ENCODE peak calls at places on chromosomes 13 and 19, in seven cellular contexts. One of them, this sample, is unnamed.

GRCh38 chr13:37143901-37144300 is 38.4 kb upstream of the CSNK1A1L start:
- DNase-seq in H1: no peak
- DNase-seq in left lung: no peak
- DNase-seq in ascending aorta: no peak
- DNase-seq in HL-60: no peak
- DNase-seq in CD4-positive, alpha-beta T cell: no peak
- DNase-seq in mesendoderm: no peak
- DNase-seq in this sample: no peak

GRCh38 chr19:43779820-43780219 is 953 bp downstream of the KCNN4 start:
- DNase-seq in H1: no peak
- DNase-seq in left lung: no peak
- DNase-seq in ascending aorta: no peak
- DNase-seq in HL-60: peak; percentile 83
- DNase-seq in CD4-positive, alpha-beta T cell: no peak
- DNase-seq in mesendoderm: no peak
- DNase-seq in this sample: no peak

GRCh38 chr13:106145997-106146864 is 389.2 kb downstream of the EFNB2 start:
- DNase-seq in H1: no peak
- DNase-seq in left lung: peak; percentile 48
- DNase-seq in ascending aorta: no peak
- DNase-seq in HL-60: peak; percentile 23
- DNase-seq in CD4-positive, alpha-beta T cell: no peak
- DNase-seq in mesendoderm: peak; percentile 84
- DNase-seq in this sample: no peak

GRCh38 chr19:18436651-18437478 is 1.1 kb downstream of the ISYNA1 start:
- DNase-seq in H1: peak; percentile 92
- DNase-seq in left lung: peak; percentile 79
- DNase-seq in ascending aorta: no peak
- DNase-seq in HL-60: no peak
- DNase-seq in CD4-positive, alpha-beta T cell: peak; percentile 75
- DNase-seq in mesendoderm: peak; percentile 95
- DNase-seq in this sample: peak; percentile 93

GRCh38 chr13:42905542-42905941 is 86.5 kb downstream of the EPSTI1 start:
- DNase-seq in H1: no peak
- DNase-seq in left lung: no peak
- DNase-seq in ascending aorta: no peak
- DNase-seq in HL-60: no peak
- DNase-seq in CD4-positive, alpha-beta T cell: no peak
- DNase-seq in mesendoderm: no peak
- DNase-seq in this sample: no peak

GRCh38 chr19:14612657-14613056 is 29.8 kb downstream of the CLEC17A start:
- DNase-seq in H1: no peak
- DNase-seq in left lung: no peak
- DNase-seq in ascending aorta: no peak
- DNase-seq in HL-60: no peak
- DNase-seq in CD4-positive, alpha-beta T cell: no peak
- DNase-seq in mesendoderm: no peak
- DNase-seq in this sample: no peak

GRCh38 chr13:50292082-50292481 is 276.8 kb downstream of the KCNRG start:
- DNase-seq in H1: no peak
- DNase-seq in left lung: no peak
- DNase-seq in ascending aorta: no peak
- DNase-seq in HL-60: no peak
- DNase-seq in CD4-positive, alpha-beta T cell: no peak
- DNase-seq in mesendoderm: no peak
- DNase-seq in this sample: no peak

GRCh38 chr19:35868172-35868822 is at the start of gene APLP1:
- DNase-seq in H1: peak; percentile 84
- DNase-seq in left lung: peak; percentile 61
- DNase-seq in ascending aorta: no peak
- DNase-seq in HL-60: peak; percentile 29
- DNase-seq in CD4-positive, alpha-beta T cell: peak; percentile 63
- DNase-seq in mesendoderm: peak; percentile 50
- DNase-seq in this sample: peak; percentile 54

GRCh38 chr19:55362174-55362989 is 678 bp downstream of the GARIN5B start:
- DNase-seq in H1: no peak
- DNase-seq in left lung: no peak
- DNase-seq in ascending aorta: no peak
- DNase-seq in HL-60: no peak
- DNase-seq in CD4-positive, alpha-beta T cell: no peak
- DNase-seq in mesendoderm: no peak
- DNase-seq in this sample: no peak

GRCh38 chr19:49468746-49469447 is 5.1 kb upstream of the FLT3LG start:
- DNase-seq in H1: peak; percentile 79
- DNase-seq in left lung: peak; percentile 57
- DNase-seq in ascending aorta: no peak
- DNase-seq in HL-60: peak; percentile 52
- DNase-seq in CD4-positive, alpha-beta T cell: peak; percentile 77
- DNase-seq in mesendoderm: peak; percentile 95
- DNase-seq in this sample: peak; percentile 87

GRCh38 chr13:69856331-69856730 is 251.3 kb upstream of the ATXN8OS start:
- DNase-seq in H1: no peak
- DNase-seq in left lung: no peak
- DNase-seq in ascending aorta: no peak
- DNase-seq in HL-60: no peak
- DNase-seq in CD4-positive, alpha-beta T cell: no peak
- DNase-seq in mesendoderm: peak; percentile 86
- DNase-seq in this sample: no peak

GRCh38 chr19:43804443-43804842 is 2.2 kb upstream of the LYPD5 start:
- DNase-seq in H1: no peak
- DNase-seq in left lung: no peak
- DNase-seq in ascending aorta: no peak
- DNase-seq in HL-60: no peak
- DNase-seq in CD4-positive, alpha-beta T cell: no peak
- DNase-seq in mesendoderm: no peak
- DNase-seq in this sample: no peak

GRCh38 chr19:959935-960502 is 24.1 kb upstream of the WDR18 start:
- DNase-seq in H1: peak; percentile 73
- DNase-seq in left lung: no peak
- DNase-seq in ascending aorta: no peak
- DNase-seq in HL-60: no peak
- DNase-seq in CD4-positive, alpha-beta T cell: no peak
- DNase-seq in mesendoderm: peak; percentile 84
- DNase-seq in this sample: no peak

GRCh38 chr13:80584306-80584705 is 243.4 kb upstream of the SPRY2 start:
- DNase-seq in H1: no peak
- DNase-seq in left lung: no peak
- DNase-seq in ascending aorta: no peak
- DNase-seq in HL-60: no peak
- DNase-seq in CD4-positive, alpha-beta T cell: no peak
- DNase-seq in mesendoderm: no peak
- DNase-seq in this sample: no peak

GRCh38 chr19:16026131-16026530 is 50.2 kb upstream of the TPM4 start:
- DNase-seq in H1: no peak
- DNase-seq in left lung: no peak
- DNase-seq in ascending aorta: no peak
- DNase-seq in HL-60: no peak
- DNase-seq in CD4-positive, alpha-beta T cell: no peak
- DNase-seq in mesendoderm: no peak
- DNase-seq in this sample: no peak

GRCh38 chr13:99258210-99258860 is at the start of gene GPR18:
- DNase-seq in H1: no peak
- DNase-seq in left lung: no peak
- DNase-seq in ascending aorta: no peak
- DNase-seq in HL-60: no peak
- DNase-seq in CD4-positive, alpha-beta T cell: no peak
- DNase-seq in mesendoderm: no peak
- DNase-seq in this sample: peak; percentile 16

GRCh38 chr19:41089955-41090354 is 1.7 kb downstream of the CYP2A13 start:
- DNase-seq in H1: peak; percentile 75
- DNase-seq in left lung: no peak
- DNase-seq in ascending aorta: no peak
- DNase-seq in HL-60: no peak
- DNase-seq in CD4-positive, alpha-beta T cell: no peak
- DNase-seq in mesendoderm: peak; percentile 31
- DNase-seq in this sample: no peak

GRCh38 chr13:114096811-114097503 is 35.5 kb downstream of the RASA3 start:
- DNase-seq in H1: no peak
- DNase-seq in left lung: peak; percentile 19
- DNase-seq in ascending aorta: no peak
- DNase-seq in HL-60: peak; percentile 76
- DNase-seq in CD4-positive, alpha-beta T cell: no peak
- DNase-seq in mesendoderm: no peak
- DNase-seq in this sample: no peak

GRCh38 chr19:57558525-57558924 is 1.1 kb downstream of the ZNF550 start:
- DNase-seq in H1: no peak
- DNase-seq in left lung: no peak
- DNase-seq in ascending aorta: no peak
- DNase-seq in HL-60: no peak
- DNase-seq in CD4-positive, alpha-beta T cell: no peak
- DNase-seq in mesendoderm: peak; percentile 51
- DNase-seq in this sample: no peak

GRCh38 chr13:51644649-51645048 is 60.4 kb downstream of the WDFY2 start:
- DNase-seq in H1: no peak
- DNase-seq in left lung: no peak
- DNase-seq in ascending aorta: no peak
- DNase-seq in HL-60: no peak
- DNase-seq in CD4-positive, alpha-beta T cell: no peak
- DNase-seq in mesendoderm: peak; percentile 25
- DNase-seq in this sample: no peak
- H3K27ac ChIP-seq in H1: peak overlapping the region; percentile 54
- H3K27ac ChIP-seq in left lung: peak overlapping the region; percentile 21
- H3K27ac ChIP-seq in ascending aorta: no peak overlapping the region
- H3K27ac ChIP-seq in HL-60: peak overlapping the region; percentile 80
- H3K27ac ChIP-seq in CD4-positive, alpha-beta T cell: peak overlapping the region; percentile 54
- H3K27ac ChIP-seq in mesendoderm: peak overlapping the region; percentile 54
- H3K27ac ChIP-seq in this sample: peak overlapping the region; percentile 88

DNA sequence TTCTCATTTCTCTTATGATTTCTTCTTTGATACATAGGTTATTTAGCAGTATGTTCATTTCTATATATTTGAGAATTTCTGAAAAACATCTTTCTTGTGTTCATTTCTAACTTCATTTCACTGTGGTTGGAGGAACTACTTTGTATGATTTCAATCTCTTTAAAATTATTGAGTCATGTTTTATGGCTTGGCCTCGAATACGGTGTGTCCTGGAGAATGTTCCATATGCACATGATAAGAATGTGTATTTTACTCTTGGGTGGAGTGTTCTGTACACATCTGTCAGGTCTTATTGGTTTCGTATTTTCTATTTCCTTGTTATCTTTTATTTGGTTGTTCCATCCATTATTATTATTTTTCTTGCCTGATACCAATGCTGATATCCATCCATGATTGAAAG is 22.9 kb downstream of the DNM2 start:
- DNase-seq in H1: no peak
- DNase-seq in left lung: no peak
- DNase-seq in ascending aorta: no peak
- DNase-seq in HL-60: no peak
- DNase-seq in CD4-positive, alpha-beta T cell: no peak
- DNase-seq in mesendoderm: no peak
- DNase-seq in this sample: no peak
- H3K27ac ChIP-seq in H1: no peak overlapping the region
- H3K27ac ChIP-seq in left lung: peak overlapping the region; percentile 51
- H3K27ac ChIP-seq in ascending aorta: no peak overlapping the region
- H3K27ac ChIP-seq in HL-60: no peak overlapping the region
- H3K27ac ChIP-seq in CD4-positive, alpha-beta T cell: no peak overlapping the region
- H3K27ac ChIP-seq in mesendoderm: no peak overlapping the region
- H3K27ac ChIP-seq in this sample: no peak overlapping the region

GRCh38 chr13:26476111-26476743 is 81.3 kb upstream of the WASF3 start:
- DNase-seq in H1: peak; percentile 76
- DNase-seq in left lung: no peak
- DNase-seq in ascending aorta: no peak
- DNase-seq in HL-60: no peak
- DNase-seq in CD4-positive, alpha-beta T cell: no peak
- DNase-seq in mesendoderm: peak; percentile 98
- DNase-seq in this sample: no peak

GRCh38 chr13:26475176-26476110 is 82.0 kb upstream of the WASF3 start:
- DNase-seq in H1: peak; percentile 83
- DNase-seq in left lung: no peak
- DNase-seq in ascending aorta: no peak
- DNase-seq in HL-60: no peak
- DNase-seq in CD4-positive, alpha-beta T cell: no peak
- DNase-seq in mesendoderm: no peak
- DNase-seq in this sample: no peak

GRCh38 chr13:26474286-26474685 is 83.2 kb upstream of the WASF3 start:
- DNase-seq in H1: no peak
- DNase-seq in left lung: no peak
- DNase-seq in ascending aorta: no peak
- DNase-seq in HL-60: no peak
- DNase-seq in CD4-positive, alpha-beta T cell: no peak
- DNase-seq in mesendoderm: no peak
- DNase-seq in this sample: no peak

GRCh38 chr13:26477681-26478080 is 79.8 kb upstream of the WASF3 start:
- DNase-seq in H1: no peak
- DNase-seq in left lung: no peak
- DNase-seq in ascending aorta: no peak
- DNase-seq in HL-60: no peak
- DNase-seq in CD4-positive, alpha-beta T cell: no peak
- DNase-seq in mesendoderm: no peak
- DNase-seq in this sample: no peak

DNA sequence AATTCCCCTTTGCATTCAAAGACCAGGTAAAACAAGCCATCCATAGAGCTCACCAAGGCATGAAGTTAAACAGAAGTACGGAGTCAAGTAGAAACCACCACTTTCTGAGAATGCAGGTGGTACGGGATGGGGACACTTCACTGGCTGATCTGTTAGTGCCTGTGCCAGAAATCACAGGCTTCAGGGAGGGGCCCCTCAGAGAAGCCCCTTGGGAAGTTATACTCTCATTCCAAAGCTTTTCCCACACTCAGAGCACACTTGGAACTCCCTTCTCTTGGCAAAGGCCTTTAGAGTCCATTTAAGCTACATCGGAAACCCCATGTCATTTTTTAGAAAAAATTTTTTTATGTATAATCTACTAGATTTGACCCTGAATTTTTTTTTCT is 80.7 kb upstream of the WASF3 start:
- DNase-seq in H1: no peak
- DNase-seq in left lung: no peak
- DNase-seq in ascending aorta: no peak
- DNase-seq in HL-60: no peak
- DNase-seq in CD4-positive, alpha-beta T cell: no peak
- DNase-seq in mesendoderm: no peak
- DNase-seq in this sample: no peak
- H3K27ac ChIP-seq in H1: no peak overlapping the region
- H3K27ac ChIP-seq in left lung: no peak overlapping the region
- H3K27ac ChIP-seq in ascending aorta: no peak overlapping the region
- H3K27ac ChIP-seq in HL-60: no peak overlapping the region
- H3K27ac ChIP-seq in CD4-positive, alpha-beta T cell: no peak overlapping the region
- H3K27ac ChIP-seq in mesendoderm: peak overlapping the region; percentile 87
- H3K27ac ChIP-seq in this sample: no peak overlapping the region

DNA sequence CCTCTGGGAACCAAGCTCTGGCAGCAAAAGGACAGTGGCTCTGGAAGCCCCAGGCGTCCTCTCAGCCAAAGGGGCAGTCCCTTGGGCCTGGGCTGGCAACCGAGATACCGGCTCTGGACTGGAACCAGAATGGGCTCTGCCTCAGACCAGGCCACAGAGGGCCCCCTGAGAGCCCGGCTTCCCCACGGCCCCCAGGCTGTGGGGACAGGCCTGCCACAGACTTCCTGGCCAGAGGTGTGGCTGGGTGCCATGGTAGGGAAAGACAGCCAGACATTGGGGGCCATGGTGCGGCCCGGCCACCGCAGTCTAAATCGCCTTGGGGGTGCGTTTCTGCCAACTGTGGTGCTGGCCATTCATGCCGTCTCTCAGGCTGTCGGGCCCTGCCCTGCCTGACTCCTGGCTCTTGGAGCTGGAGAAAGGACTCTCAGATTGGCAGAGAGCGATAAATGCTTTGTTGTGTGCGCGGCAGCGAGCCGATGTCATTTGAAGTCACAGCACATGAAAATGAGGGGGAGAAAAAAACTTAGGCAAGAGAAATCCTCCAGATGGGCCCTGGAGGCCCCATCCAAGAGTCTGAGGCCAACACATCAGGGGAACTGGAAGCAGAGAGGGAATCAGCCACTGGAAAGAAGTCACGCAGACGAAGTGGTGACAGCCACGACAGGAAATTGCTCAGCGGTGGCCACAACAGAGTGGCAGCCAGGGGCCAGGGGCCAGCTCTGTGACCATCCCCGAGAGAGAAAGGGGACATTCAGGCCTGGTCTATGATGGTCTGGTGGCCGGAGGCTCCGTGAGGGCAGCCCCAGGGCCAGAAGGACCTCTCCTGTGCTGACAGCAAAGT is 26.5 kb downstream of the SH3GL1 start:
- DNase-seq in H1: no peak
- DNase-seq in left lung: no peak
- DNase-seq in ascending aorta: no peak
- DNase-seq in HL-60: peak; percentile 54
- DNase-seq in CD4-positive, alpha-beta T cell: no peak
- DNase-seq in mesendoderm: no peak
- DNase-seq in this sample: no peak
- H3K27ac ChIP-seq in H1: peak overlapping the region; percentile 82
- H3K27ac ChIP-seq in left lung: peak overlapping the region; percentile 82
- H3K27ac ChIP-seq in ascending aorta: peak overlapping the region; percentile 98
- H3K27ac ChIP-seq in HL-60: peak overlapping the region; percentile 74
- H3K27ac ChIP-seq in CD4-positive, alpha-beta T cell: peak overlapping the region; percentile 14
- H3K27ac ChIP-seq in mesendoderm: peak overlapping the region; percentile 34
- H3K27ac ChIP-seq in this sample: peak overlapping the region; percentile 92